ENCODE peak calls at places on chromosome 18, in five cellular contexts. D is H9, Y is H1, O is trophoblast cell, W is mesenchymal stem cell. L is an unnamed sample.

GRCh38 chr18:4252840-4253239 is 202.3 kb downstream of the DLGAP1 start:
- DNase-seq in Y (no peak), O (no peak), D (no peak), W (no peak), L (no peak)

GRCh38 chr18:63879684-63880083 is 7.8 kb upstream of the SERPINB2 start:
- DNase-seq in D (no peak), W (peak; percentile 23), O (peak; percentile 88), Y (no peak), L (no peak)

GRCh38 chr18:53380063-53380639 is 844.3 kb downstream of the MBD2 start:
- DNase-seq in D (no peak), O (peak; percentile 61), W (peak; percentile 28), Y (no peak), L (peak; percentile 24)

GRCh38 chr18:80251700-80252099 is 4.4 kb upstream of the PARD6G start:
- DNase-seq in D (no peak), Y (no peak), W (no peak), O (peak; percentile 55), L (no peak)

GRCh38 chr18:49749563-49749962 is 63.8 kb downstream of the ACAA2 start:
- DNase-seq in O (no peak), Y (no peak), D (no peak), W (no peak), L (no peak)

GRCh38 chr18:37481058-37481457 is 84.5 kb downstream of the CELF4 start:
- DNase-seq in Y (no peak), O (no peak), W (no peak), D (no peak), L (no peak)

GRCh38 chr18:26482567-26482966 is 65.8 kb downstream of the KCTD1 start:
- DNase-seq in Y (peak; percentile 43), W (no peak), D (peak; percentile 85), O (no peak), L (no peak)

GRCh38 chr18:50871846-50872245 is 7.1 kb upstream of the ME2 start:
- DNase-seq in W (no peak), D (no peak), Y (no peak), O (no peak), L (no peak)

GRCh38 chr18:985301-985700 is 80.6 kb downstream of the ADCYAP1 start:
- DNase-seq in Y (no peak), O (no peak), W (no peak), D (peak; percentile 36), L (no peak)

GRCh38 chr18:29123706-29124530 is 947.0 kb upstream of the CDH2 start:
- DNase-seq in W (peak; percentile 29), D (no peak), Y (no peak), O (no peak), L (no peak)

GRCh38 chr18:35444636-35445035 is 53.1 kb downstream of the INO80C start:
- DNase-seq in W (no peak), D (no peak), Y (no peak), O (no peak), L (no peak)

GRCh38 chr18:179499-179898 is 21.1 kb downstream of the USP14 start:
- DNase-seq in Y (no peak), O (no peak), D (no peak), W (no peak), L (no peak)

GRCh38 chr18:10122116-10122515 is 208.3 kb downstream of the VAPA start:
- DNase-seq in W (peak; percentile 90), Y (no peak), O (peak; percentile 33), D (no peak), L (no peak)

GRCh38 chr18:35072616-35073015 is 31.4 kb downstream of the MAPRE2 start:
- DNase-seq in W (no peak), D (no peak), Y (no peak), O (no peak), L (no peak)

GRCh38 chr18:77020561-77020960 is 112.0 kb downstream of the MBP start:
- DNase-seq in Y (no peak), D (no peak), O (no peak), W (no peak), L (no peak)

GRCh38 chr18:48409591-48410094 is 460 bp upstream of the ZBTB7C start:
- DNase-seq in O (no peak), Y (no peak), W (no peak), D (peak; percentile 44), L (no peak)

GRCh38 chr18:43396266-43396665 is 119.0 kb upstream of the SYT4 start:
- DNase-seq in Y (no peak), W (peak; percentile 50), O (peak; percentile 51), D (no peak), L (peak; percentile 20)

GRCh38 chr18:70384181-70384790 is 95.4 kb downstream of the SOCS6 start:
- DNase-seq in W (peak; percentile 67), O (peak; percentile 7), D (no peak), Y (no peak), L (no peak)

GRCh38 chr18:57542801-57543427 is 43.6 kb downstream of the FECH start:
- DNase-seq in O (no peak), Y (no peak), W (no peak), D (no peak), L (no peak)

DNA sequence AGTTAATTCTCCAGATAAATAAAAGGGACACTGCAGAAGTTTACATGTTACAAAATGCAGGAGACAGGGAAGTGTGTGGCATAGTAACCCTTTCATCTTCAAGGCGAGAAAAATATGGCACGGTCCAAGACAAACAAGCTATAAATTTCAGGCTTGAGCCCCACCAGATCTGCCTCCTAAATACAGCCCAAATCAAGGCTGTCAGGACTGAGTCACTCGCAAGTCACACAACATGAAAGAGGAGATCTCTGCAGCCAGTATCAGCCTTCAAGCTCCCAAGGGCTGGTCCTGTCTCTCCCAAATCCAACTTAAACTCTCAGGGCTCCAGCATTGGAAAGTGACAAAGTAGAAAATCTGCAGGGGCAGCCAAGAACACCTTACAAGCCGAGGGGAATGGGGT is 106.3 kb upstream of the GATA6 start:
- DNase-seq in W (peak; percentile 4), D (no peak), O (no peak), Y (no peak), L (no peak)
- H2BK12ac ChIP-seq in W (no peak overlapping the region), D (no peak overlapping the region), O (no peak overlapping the region), Y (no peak overlapping the region), L (no peak overlapping the region)

GRCh38 chr18:13625843-13626543 is 100.4 kb downstream of the FAM210A start:
- DNase-seq in Y (no peak), O (no peak), W (no peak), D (no peak), L (no peak)
- H2BK12ac ChIP-seq in Y (no peak overlapping the region), O (no peak overlapping the region), W (no peak overlapping the region), D (no peak overlapping the region), L (no peak overlapping the region)

DNA sequence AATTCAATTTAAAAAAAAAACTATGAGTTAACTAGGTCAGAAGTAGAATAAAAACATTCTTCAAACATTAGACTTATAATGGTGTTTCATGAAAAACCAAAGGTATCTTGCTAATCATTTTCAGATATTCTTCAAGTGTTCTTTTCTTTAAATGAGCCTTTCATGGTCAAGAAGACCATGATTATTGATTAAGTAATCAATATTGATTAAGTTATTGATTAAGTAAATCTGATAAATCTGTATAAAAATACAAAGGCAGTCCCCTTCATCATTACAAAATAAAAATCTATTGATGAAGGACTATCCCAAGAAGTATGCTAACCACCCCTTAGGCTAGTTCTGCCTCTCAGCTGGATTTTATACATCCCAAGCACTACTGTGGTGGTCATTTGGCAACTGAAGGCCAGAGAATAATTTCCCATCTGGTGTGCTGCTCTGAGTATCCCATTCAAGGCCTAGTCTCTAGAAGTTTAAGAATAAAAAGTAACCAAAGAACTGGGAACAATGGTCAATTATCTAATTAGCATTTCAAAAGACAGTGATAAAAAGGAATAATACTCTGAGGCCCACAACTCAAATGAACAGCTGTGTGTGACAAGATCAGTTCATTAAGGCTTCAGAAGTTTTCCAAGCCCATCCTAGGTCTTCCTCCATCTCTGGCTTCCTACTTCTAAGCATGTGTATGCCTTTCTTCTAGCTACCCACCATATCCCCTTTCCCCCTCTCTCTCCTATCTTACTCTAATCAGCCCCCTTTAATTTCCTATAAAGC is 63.5 kb downstream of the TCF4 start:
- DNase-seq in Y (no peak), D (no peak), W (no peak), O (no peak), L (no peak)
- H2BK12ac ChIP-seq in Y (no peak overlapping the region), D (no peak overlapping the region), W (no peak overlapping the region), O (no peak overlapping the region), L (no peak overlapping the region)

GRCh38 chr18:31575515-31576246 is 16.0 kb upstream of the TTR start:
- DNase-seq in W (no peak), Y (no peak), D (no peak), O (no peak), L (no peak)

GRCh38 chr18:31572368-31572767 is 19.3 kb upstream of the TTR start:
- DNase-seq in Y (no peak), O (no peak), D (no peak), W (no peak), L (no peak)

GRCh38 chr18:31576670-31577069 is 15.0 kb upstream of the TTR start:
- DNase-seq in W (no peak), O (no peak), Y (no peak), D (no peak), L (no peak)

GRCh38 chr18:31573047-31573446 is 18.6 kb upstream of the TTR start:
- DNase-seq in W (no peak), D (no peak), Y (no peak), O (no peak), L (no peak)

GRCh38 chr18:31574359-31574758 is 17.3 kb upstream of the TTR start:
- DNase-seq in Y (no peak), O (no peak), D (no peak), W (no peak), L (no peak)
- H2BK12ac ChIP-seq in Y (no peak overlapping the region), O (no peak overlapping the region), D (no peak overlapping the region), W (no peak overlapping the region), L (no peak overlapping the region)

GRCh38 chr18:13184396-13184795 is 34.2 kb upstream of the LDLRAD4 start:
- DNase-seq in Y (no peak), W (no peak), O (no peak), D (no peak), L (no peak)

GRCh38 chr18:13186687-13187086 is 31.9 kb upstream of the LDLRAD4 start:
- DNase-seq in W (no peak), O (no peak), Y (no peak), D (no peak), L (no peak)

GRCh38 chr18:13183790-13184189 is 34.8 kb upstream of the LDLRAD4 start:
- DNase-seq in O (no peak), W (no peak), D (no peak), Y (no peak), L (no peak)

GRCh38 chr18:13187498-13187897 is 31.1 kb upstream of the LDLRAD4 start:
- DNase-seq in D (no peak), Y (no peak), O (no peak), W (no peak), L (no peak)

GRCh38 chr18:13185675-13186198 is 32.8 kb upstream of the LDLRAD4 start:
- DNase-seq in W (no peak), D (no peak), Y (no peak), O (no peak), L (no peak)
- H2BK12ac ChIP-seq in W (no peak overlapping the region), D (no peak overlapping the region), Y (no peak overlapping the region), O (no peak overlapping the region), L (no peak overlapping the region)

GRCh38 chr18:73545497-73545896 is 602.1 kb downstream of the FBXO15 start:
- DNase-seq in Y (no peak), D (no peak), O (no peak), W (peak; percentile 13), L (no peak)

GRCh38 chr18:73549236-73549635 is 598.4 kb downstream of the FBXO15 start:
- DNase-seq in Y (no peak), O (no peak), D (no peak), W (no peak), L (no peak)

GRCh38 chr18:73544618-73545017 is 603.0 kb downstream of the FBXO15 start:
- DNase-seq in D (no peak), O (no peak), Y (no peak), W (peak; percentile 3), L (no peak)

GRCh38 chr18:73544032-73544431 is 603.6 kb downstream of the FBXO15 start:
- DNase-seq in W (no peak), Y (no peak), O (no peak), D (no peak), L (no peak)
- H2BK12ac ChIP-seq in W (no peak overlapping the region), Y (no peak overlapping the region), O (no peak overlapping the region), D (no peak overlapping the region), L (no peak overlapping the region)

L was measured in neuronal stem cell.